ENCODE peak calls at places on chromosomes 2 and 18, in ten cellular contexts. N, T, P, X, J, Y, L, Q, M and U are unnamed samples.

GRCh38 chr2:70258532-70258875 is 567 bp downstream of the PCYOX1 start:
- DNase-seq in N (no peak), T (peak; percentile 83), P (peak; percentile 79), X (peak; percentile 41), J (peak; percentile 62), Y (peak; percentile 79), L (no peak), Q (no peak), M (no peak), U (peak; percentile 48)

GRCh38 chr18:28793911-28794310 is 617.0 kb upstream of the CDH2 start:
- DNase-seq in N (no peak), T (no peak), P (no peak), X (no peak), J (no peak), Y (no peak), L (peak; percentile 75), Q (no peak), M (no peak), U (no peak)

GRCh38 chr2:15874311-15874710 is 66.0 kb upstream of the MYCN start:
- DNase-seq in N (no peak), T (no peak), P (no peak), X (no peak), J (no peak), Y (no peak), L (no peak), Q (no peak), M (no peak), U (no peak)

GRCh38 chr18:47775961-47776360 is 154.5 kb downstream of the SMAD2 start:
- DNase-seq in N (no peak), T (no peak), P (no peak), X (peak; percentile 32), J (no peak), Y (no peak), L (peak; percentile 8), Q (no peak), M (no peak), U (no peak)

GRCh38 chr2:222979484-222979883 is 72.5 kb upstream of the KCNE4 start:
- DNase-seq in N (no peak), T (no peak), P (no peak), X (no peak), J (no peak), Y (no peak), L (no peak), Q (no peak), M (no peak), U (no peak)

GRCh38 chr2:72128059-72128842 is 19.4 kb downstream of the CYP26B1 start:
- DNase-seq in N (no peak), T (no peak), P (no peak), X (no peak), J (peak; percentile 1), Y (no peak), L (no peak), Q (no peak), M (no peak), U (no peak)

GRCh38 chr18:60191926-60192325 is 180.6 kb downstream of the MC4R start:
- DNase-seq in N (no peak), T (no peak), P (no peak), X (no peak), J (no peak), Y (no peak), L (no peak), Q (no peak), M (no peak), U (no peak)

GRCh38 chr2:241070361-241070760 is 31.7 kb downstream of the MTERF4 start:
- DNase-seq in N (no peak), T (no peak), P (peak; percentile 3), X (no peak), J (no peak), Y (no peak), L (no peak), Q (no peak), M (no peak), U (no peak)

GRCh38 chr2:239692348-239692747 is 291.5 kb upstream of the HDAC4 start:
- DNase-seq in N (no peak), T (no peak), P (no peak), X (no peak), J (peak; percentile 72), Y (no peak), L (no peak), Q (no peak), M (no peak), U (no peak)

GRCh38 chr2:54728669-54729120 is 5.2 kb downstream of the EML6 start:
- DNase-seq in N (peak; percentile 35), T (no peak), P (no peak), X (peak; percentile 80), J (no peak), Y (no peak), L (peak; percentile 24), Q (peak; percentile 49), M (peak; percentile 71), U (no peak)

GRCh38 chr2:218270721-218271486 is 585 bp downstream of the PNKD start:
- DNase-seq in N (no peak), T (peak; percentile 57), P (no peak), X (no peak), J (no peak), Y (no peak), L (peak; percentile 33), Q (no peak), M (peak; percentile 33), U (peak; percentile 60)

GRCh38 chr2:205680067-205680466 is 2.2 kb upstream of the NRP2 start:
- DNase-seq in N (peak; percentile 59), T (peak; percentile 42), P (no peak), X (peak; percentile 76), J (peak; percentile 51), Y (peak; percentile 51), L (peak; percentile 79), Q (peak; percentile 89), M (peak; percentile 63), U (peak; percentile 50)

GRCh38 chr2:209495855-209496585 is 72.2 kb downstream of the MAP2 start:
- DNase-seq in N (peak; percentile 60), T (peak; percentile 49), P (no peak), X (peak; percentile 86), J (peak; percentile 40), Y (no peak), L (peak; percentile 99), Q (peak; percentile 88), M (peak; percentile 16), U (no peak)

GRCh38 chr2:85327757-85328617 is at the start of gene TGOLN2:
- DNase-seq in N (peak; percentile 98), T (peak; percentile 95), P (peak; percentile 91), X (peak; percentile 89), J (peak; percentile 92), Y (peak; percentile 92), L (peak; percentile 91), Q (peak; percentile 77), M (peak; percentile 88), U (peak; percentile 97)
- TF ChIP-seq POLR2A in N (peak; percentile 95), T (peak; percentile 97), P (peak; percentile 99), X (peak; percentile 99), J (peak; percentile 99), Y (peak; percentile 86), L (peak; percentile 99), Q (peak; percentile 98), M (peak; percentile 76), U (peak; percentile 100)

GRCh38 chr2:178125125-178125524 is 12.9 kb downstream of the RBM45 start:
- DNase-seq in N (no peak), T (no peak), P (no peak), X (no peak), J (no peak), Y (no peak), L (no peak), Q (no peak), M (no peak), U (no peak)

GRCh38 chr2:178128836-178129630 is 16.8 kb downstream of the RBM45 start:
- DNase-seq in N (no peak), T (no peak), P (no peak), X (no peak), J (no peak), Y (no peak), L (no peak), Q (no peak), M (no peak), U (no peak)

GRCh38 chr2:178123163-178123562 is 10.9 kb downstream of the RBM45 start:
- DNase-seq in N (no peak), T (no peak), P (no peak), X (no peak), J (no peak), Y (no peak), L (no peak), Q (no peak), M (no peak), U (no peak)

GRCh38 chr2:178125862-178126261 is 13.6 kb downstream of the RBM45 start:
- DNase-seq in N (no peak), T (no peak), P (no peak), X (no peak), J (no peak), Y (no peak), L (no peak), Q (no peak), M (no peak), U (no peak)
- TF ChIP-seq POLR2A in N (no peak), T (no peak), P (no peak), X (no peak), J (no peak), Y (no peak), L (no peak), Q (no peak), M (no peak), U (no peak)

DNA sequence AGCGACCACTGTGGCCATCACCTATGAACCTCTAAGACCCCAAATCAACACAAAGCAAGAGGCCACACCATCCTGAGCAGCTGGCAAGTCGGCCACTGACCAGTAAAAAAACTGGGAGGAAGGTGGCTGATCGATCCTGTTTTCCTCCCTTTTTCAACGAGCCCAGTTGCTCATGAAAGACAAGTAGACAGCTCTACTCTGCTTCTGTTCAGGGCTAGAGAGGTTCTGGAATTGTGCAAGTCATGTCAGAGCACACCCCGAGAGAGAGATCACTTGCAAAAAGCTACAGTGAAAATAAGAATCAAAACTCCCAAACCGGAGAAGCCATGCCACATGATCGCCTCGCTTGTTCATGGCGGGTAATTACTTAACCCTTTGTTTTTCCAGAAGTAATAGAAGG is 34.6 kb downstream of the ZNF516 start:
- DNase-seq in N (no peak), T (no peak), P (no peak), X (no peak), J (no peak), Y (no peak), L (no peak), Q (no peak), M (no peak), U (no peak)
- TF ChIP-seq POLR2A in N (no peak), T (no peak), P (no peak), X (no peak), J (no peak), Y (no peak), L (no peak), Q (no peak), M (no peak), U (no peak)

DNA sequence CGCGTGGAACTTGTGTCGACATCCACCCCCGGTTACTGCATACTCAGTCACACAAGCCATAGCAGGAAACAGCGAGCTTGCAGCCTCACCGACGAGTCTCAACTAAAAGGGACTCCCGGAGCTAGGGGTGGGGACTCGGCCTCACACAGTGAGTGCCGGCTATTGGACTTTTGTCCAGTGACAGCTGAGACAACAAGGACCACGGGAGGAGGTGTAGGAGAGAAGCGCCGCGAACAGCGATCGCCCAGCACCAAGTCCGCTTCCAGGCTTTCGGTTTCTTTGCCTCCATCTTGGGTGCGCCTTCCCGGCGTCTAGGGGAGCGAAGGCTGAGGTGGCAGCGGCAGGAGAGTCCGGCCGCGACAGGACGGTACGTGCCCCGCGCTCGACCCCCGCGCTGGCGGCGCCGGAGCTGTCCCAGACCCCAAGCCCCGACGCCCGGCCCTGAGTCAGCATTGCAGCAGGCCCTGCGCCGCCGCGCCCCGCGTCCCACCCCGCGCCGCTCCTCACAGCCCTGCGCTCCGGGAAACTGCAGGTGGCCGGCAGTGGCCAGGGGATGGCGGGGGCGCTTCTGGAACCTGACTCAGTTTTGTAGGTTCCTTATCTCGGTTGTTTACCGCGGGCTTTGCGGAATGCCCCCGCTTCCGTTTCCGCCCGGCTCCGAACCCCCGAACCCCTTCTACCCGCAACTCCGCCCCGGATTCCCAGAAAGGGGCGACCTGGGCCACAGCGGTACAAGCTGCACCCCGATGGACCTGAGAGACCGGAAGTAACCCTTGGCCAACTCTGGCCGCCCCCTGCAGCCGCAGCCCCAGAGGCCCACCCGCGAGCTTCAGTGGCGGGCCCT is at the start of gene CFLAR:
- DNase-seq in N (peak; percentile 51), T (peak; percentile 86), P (peak; percentile 65), X (peak; percentile 94), J (peak; percentile 74), Y (peak; percentile 65), L (peak; percentile 81), Q (peak; percentile 34), M (peak; percentile 61), U (peak; percentile 85)
- TF ChIP-seq POLR2A in N (peak; percentile 43), T (peak; percentile 69), P (peak; percentile 63), X (peak; percentile 94), J (peak; percentile 94), Y (peak; percentile 34), L (peak; percentile 88), Q (peak; percentile 43), M (peak; percentile 45), U (peak; percentile 85)